ENCODE peak calls at places on chromosomes 3 and 15, in seven cellular contexts. Z is progenitor cell of endocrine pancreas; X is amniotic stem cell; H is stimulated activated CD8-positive, alpha-beta memory T cell treated with anti-CD3 and anti-CD28 coated beads, Interleukin-2, amount 100 ng/mL, for 48 hours; U is activated naive CD8-positive, alpha-beta T cell treated with anti-CD3 and anti-CD28 coated beads, Interleukin-2, amount 10 ng/mL, durations not matched to agents 7 days and 5 days; W is A549; T is astrocyte. S is an unnamed sample.

GRCh38 chr3:161104561-161105551 is at the start of gene B3GALNT1:
- DNase-seq in Z (peak), X (peak), H (peak), U (peak), W (peak), T (peak), S (peak)

GRCh38 chr3:80556728-80557127 is 788.9 kb upstream of the ROBO1 start:
- DNase-seq in Z (no peak), X (no peak), H (no peak), U (no peak), W (no peak), T (no peak), S (no peak)

GRCh38 chr3:172208586-172209332 is 169.4 kb downstream of the FNDC3B start:
- DNase-seq in Z (no peak), X (no peak), H (no peak), U (no peak), W (no peak), T (peak), S (no peak)

GRCh38 chr3:181358555-181358954 is 353.2 kb upstream of the SOX2 start:
- DNase-seq in Z (no peak), X (no peak), H (no peak), U (no peak), W (no peak), T (peak), S (no peak)

GRCh38 chr15:91942676-91943417 is 89.3 kb downstream of the SLCO3A1 start:
- DNase-seq in Z (no peak), X (peak), H (no peak), U (no peak), W (peak), T (peak), S (no peak)

GRCh38 chr3:30333903-30334302 is 272.5 kb upstream of the TGFBR2 start:
- DNase-seq in Z (no peak), X (no peak), H (no peak), U (no peak), W (no peak), T (peak), S (no peak)

GRCh38 chr15:26838742-26839460 is 28.0 kb upstream of the GABRA5 start:
- DNase-seq in Z (no peak), X (no peak), H (no peak), U (no peak), W (peak), T (no peak), S (peak)

GRCh38 chr15:25437751-25438600 is 848 bp downstream of the UBE3A start:
- DNase-seq in Z (peak), X (peak), H (peak), U (peak), W (no peak), T (peak), S (peak)

GRCh38 chr15:68637755-68638405 is 59.1 kb downstream of the CORO2B start:
- DNase-seq in Z (no peak), X (no peak), H (no peak), U (no peak), W (no peak), T (no peak), S (no peak)

GRCh38 chr3:177294221-177294620 is 96.9 kb upstream of the TBL1XR1 start:
- DNase-seq in Z (no peak), X (no peak), H (no peak), U (no peak), W (no peak), T (peak), S (no peak)

GRCh38 chr15:41125950-41126642 is 10.0 kb upstream of the INO80 start:
- DNase-seq in Z (no peak), X (no peak), H (no peak), U (no peak), W (no peak), T (no peak), S (no peak)

GRCh38 chr3:24502690-24503089 is 8.0 kb upstream of the THRB start:
- DNase-seq in Z (no peak), X (no peak), H (no peak), U (no peak), W (no peak), T (peak), S (no peak)

GRCh38 chr15:92439311-92439710 is 45.6 kb downstream of the ST8SIA2 start:
- DNase-seq in Z (no peak), X (no peak), H (no peak), U (no peak), W (no peak), T (no peak), S (no peak)

GRCh38 chr3:24264748-24265158 is 229.9 kb downstream of the THRB start:
- DNase-seq in Z (no peak), X (peak), H (no peak), U (no peak), W (peak), T (peak), S (peak)

GRCh38 chr3:161177996-161178395 is 43.1 kb upstream of the NMD3 start:
- DNase-seq in Z (no peak), X (no peak), H (no peak), U (no peak), W (no peak), T (peak), S (no peak)

GRCh38 chr15:55654541-55654940 is 66.4 kb upstream of the PYGO1 start:
- DNase-seq in Z (no peak), X (no peak), H (no peak), U (no peak), W (no peak), T (peak), S (no peak)

GRCh38 chr15:70093481-70094309 is 4.0 kb downstream of the TLE3 start:
- DNase-seq in Z (no peak), X (no peak), H (no peak), U (no peak), W (no peak), T (no peak), S (no peak)

GRCh38 chr15:78850926-78851600 is 21.6 kb upstream of the MORF4L1 start:
- DNase-seq in Z (no peak), X (no peak), H (no peak), U (no peak), W (no peak), T (no peak), S (no peak)

GRCh38 chr15:53665930-53666329 is 93.5 kb downstream of the WDR72 start:
- DNase-seq in Z (no peak), X (no peak), H (no peak), U (no peak), W (no peak), T (no peak), S (no peak)

GRCh38 chr3:194928183-194928736 is 242.6 kb downstream of the FAM43A start:
- DNase-seq in Z (no peak), X (no peak), H (no peak), U (no peak), W (no peak), T (peak), S (no peak)

GRCh38 chr3:162743091-162743490 is 1246.5 kb downstream of the OTOL1 start:
- DNase-seq in Z (no peak), X (no peak), H (no peak), U (no peak), W (no peak), T (no peak), S (no peak)

GRCh38 chr3:147906275-147906674 is 497.1 kb downstream of the ZIC1 start:
- DNase-seq in Z (no peak), X (no peak), H (no peak), U (no peak), W (no peak), T (no peak), S (peak)

GRCh38 chr3:13373975-13374586 is 46.0 kb downstream of the NUP210 start:
- DNase-seq in Z (no peak), X (no peak), H (no peak), U (no peak), W (no peak), T (no peak), S (no peak)

GRCh38 chr3:94593531-94594150 is 530.8 kb downstream of the NSUN3 start:
- DNase-seq in Z (no peak), X (no peak), H (no peak), U (no peak), W (no peak), T (no peak), S (no peak)

GRCh38 chr15:65392368-65392767 is 14.6 kb upstream of the IGDCC3 start:
- DNase-seq in Z (no peak), X (no peak), H (no peak), U (no peak), W (no peak), T (no peak), S (no peak)

GRCh38 chr3:40258555-40258954 is 51.0 kb upstream of the EIF1B start:
- DNase-seq in Z (no peak), X (no peak), H (no peak), U (no peak), W (no peak), T (peak), S (no peak)

GRCh38 chr3:102671005-102671404 is 236.2 kb downstream of the ZPLD1 start:
- DNase-seq in Z (no peak), X (no peak), H (no peak), U (no peak), W (no peak), T (no peak), S (no peak)

GRCh38 chr3:31358473-31359075 is 174.2 kb upstream of the STT3B start:
- DNase-seq in Z (no peak), X (no peak), H (no peak), U (no peak), W (no peak), T (peak), S (peak)

GRCh38 chr3:32612551-32612950 is 41.9 kb upstream of the DYNC1LI1 start:
- DNase-seq in Z (no peak), X (no peak), H (no peak), U (no peak), W (no peak), T (no peak), S (no peak)

GRCh38 chr15:29859293-29859692 is 37.0 kb upstream of the TJP1 start:
- DNase-seq in Z (no peak), X (no peak), H (no peak), U (no peak), W (no peak), T (no peak), S (no peak)

GRCh38 chr3:42012935-42013651 is 51.2 kb upstream of the ULK4 start:
- DNase-seq in Z (peak), X (no peak), H (peak), U (peak), W (peak), T (no peak), S (no peak)

GRCh38 chr15:100968043-100968966 is 49.1 kb downstream of the LRRK1 start:
- DNase-seq in Z (no peak), X (peak), H (no peak), U (no peak), W (no peak), T (peak), S (no peak)

S was measured in SJSA1.